ENCODE peak calls at places on chromosomes 13 and 19, in ten cellular contexts. A, G, C, P, I, B, K, J, W and Z are unnamed samples.

GRCh38 chr19:50669319-50670101 is 20.3 kb downstream of the C19orf81 start:
- DNase-seq in P (no peak), C (no peak), B (no peak), W (no peak), J (no peak), K (peak), G (peak), A (peak), I (no peak), Z (peak)

GRCh38 chr13:95641291-95641811 is 3.2 kb downstream of the DZIP1 start:
- DNase-seq in G (peak), A (peak), B (no peak), P (peak), K (peak), C (no peak), W (no peak), J (no peak), I (no peak), Z (no peak)

GRCh38 chr19:50008532-50008931 is 16.6 kb downstream of the VRK3 start:
- DNase-seq in B (no peak), G (peak), J (no peak), A (no peak), I (no peak), K (no peak), P (no peak), W (peak), C (no peak), Z (no peak)

GRCh38 chr13:30042272-30042671 is 191.9 kb upstream of the UBL3 start:
- DNase-seq in W (no peak), G (no peak), P (no peak), B (no peak), J (no peak), I (no peak), A (no peak), K (no peak), C (no peak), Z (no peak)

GRCh38 chr13:99269627-99270252 is 11.6 kb upstream of the GPR18 start:
- DNase-seq in W (no peak), B (no peak), G (no peak), C (peak), K (peak), I (peak), J (no peak), A (no peak), P (no peak), Z (peak)

GRCh38 chr13:39159393-39159792 is 121.1 kb downstream of the NHLRC3 start:
- DNase-seq in K (no peak), G (no peak), A (no peak), J (no peak), W (no peak), C (peak), B (no peak), I (no peak), P (no peak), Z (no peak)

GRCh38 chr13:39588384-39588783 is 14.6 kb downstream of the LHFPL6 start:
- DNase-seq in I (no peak), K (no peak), A (no peak), G (no peak), J (no peak), C (no peak), W (no peak), P (no peak), B (no peak), Z (no peak)

GRCh38 chr13:25352230-25352629 is 19.5 kb upstream of the ATP8A2 start:
- DNase-seq in C (no peak), B (no peak), A (no peak), P (no peak), G (no peak), W (no peak), J (no peak), I (no peak), K (no peak), Z (no peak)

GRCh38 chr19:41912899-41913475 is 15.3 kb downstream of the ERFL start:
- DNase-seq in J (no peak), A (no peak), W (no peak), B (no peak), C (no peak), P (no peak), G (no peak), I (no peak), K (no peak), Z (no peak)

GRCh38 chr13:61410669-61411297 is 4.9 kb downstream of the PCDH20 start:
- DNase-seq in W (no peak), A (no peak), B (no peak), K (peak), G (no peak), P (no peak), I (peak), C (peak), J (no peak), Z (peak)

GRCh38 chr13:45696610-45697226 is 5.4 kb upstream of the CBY2 start:
- DNase-seq in P (no peak), J (no peak), K (no peak), I (no peak), W (no peak), B (no peak), A (no peak), C (peak), G (no peak), Z (peak)

GRCh38 chr19:17553256-17553655 is 2.2 kb upstream of the COLGALT1 start:
- DNase-seq in I (no peak), J (no peak), K (peak), G (peak), P (peak), A (peak), B (peak), C (peak), W (peak), Z (peak)

GRCh38 chr13:39596685-39597084 is 6.3 kb downstream of the LHFPL6 start:
- DNase-seq in B (no peak), I (no peak), A (no peak), C (no peak), W (no peak), P (no peak), J (no peak), G (no peak), K (no peak), Z (no peak)

DNA sequence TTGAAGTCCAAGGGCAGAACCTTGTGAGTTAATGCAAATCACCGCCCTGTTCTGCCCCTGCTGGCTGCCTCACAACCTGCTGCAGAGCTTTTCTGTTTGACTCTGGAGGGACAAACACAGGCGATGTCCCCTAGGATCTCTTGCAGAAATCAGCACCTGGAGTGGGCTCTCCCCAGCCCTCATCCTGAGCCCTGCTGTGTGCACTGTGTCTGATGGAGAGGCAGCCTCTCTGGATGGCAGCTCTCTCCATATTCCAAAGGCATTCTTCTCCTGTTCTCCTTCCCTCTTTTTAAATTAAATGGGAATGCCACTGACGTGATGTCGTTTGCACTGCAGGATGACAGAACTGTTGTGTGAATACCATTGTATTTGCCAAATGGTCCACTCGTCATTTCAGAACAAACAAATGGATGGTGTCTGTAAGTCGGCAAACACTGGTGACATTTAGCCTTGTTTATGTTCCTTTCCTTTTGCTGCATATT is 184.1 kb downstream of the ZNF536 start:
- DNase-seq in I (no peak), J (no peak), G (no peak), B (no peak), C (no peak), A (no peak), P (no peak), W (no peak), K (no peak), Z (no peak)
- TF ChIP-seq CTCF in I (no peak), J (no peak), G (no peak), B (no peak), C (no peak), A (no peak), P (no peak), W (no peak), K (no peak), Z (no peak)

GRCh38 chr19:1401138-1401888 is at the start of gene GAMT:
- DNase-seq in K (no peak), C (no peak), P (no peak), W (peak), I (no peak), J (no peak), G (peak), A (peak), B (no peak), Z (peak)
- H3K4me3 ChIP-seq in K (peak), C (peak), P (peak), W (peak), I (peak), J (peak), G (peak), A (peak), B (peak), Z (peak)

DNA sequence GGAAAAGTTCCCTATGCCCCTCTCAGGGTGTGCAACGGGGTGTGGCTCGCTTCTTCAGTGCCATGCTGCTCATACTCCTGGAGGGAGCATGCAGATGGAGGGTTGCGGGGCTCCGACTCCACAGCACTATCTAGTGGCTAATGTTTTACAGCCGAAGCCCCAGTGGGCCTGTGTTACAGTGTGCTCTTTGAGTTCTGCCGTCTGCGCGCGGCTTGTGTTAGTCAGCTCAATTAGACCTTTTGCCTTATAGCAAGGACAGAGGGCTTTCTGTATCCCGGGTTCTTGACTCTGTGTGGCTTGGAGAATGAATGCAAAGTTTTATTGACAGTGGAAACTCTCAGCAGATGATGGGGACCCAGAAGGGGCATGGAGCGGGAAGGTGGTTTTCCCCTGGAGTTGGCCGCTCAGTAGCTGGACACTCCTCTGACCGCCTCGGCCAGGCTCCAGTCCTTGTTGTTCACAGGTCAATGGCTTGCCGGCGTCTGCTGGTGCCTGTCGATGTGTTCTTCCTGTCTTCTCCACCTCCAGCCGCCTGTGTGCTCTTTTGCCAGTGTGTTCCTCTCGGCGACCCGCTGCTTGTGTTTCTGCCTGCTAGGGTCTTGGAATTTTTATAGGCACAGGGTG is 383.4 kb downstream of the LMO7 start:
- DNase-seq in C (no peak), W (peak), G (peak), P (no peak), J (peak), I (no peak), B (no peak), A (no peak), K (peak), Z (peak)
- TF ChIP-seq CTCF in C (peak), W (peak), G (peak), P (no peak), J (no peak), I (peak), B (peak), A (no peak), K (peak), Z (no peak)

GRCh38 chr13:113490496-113491417 is at the start of gene DCUN1D2:
- DNase-seq in I (no peak), B (peak), C (peak), A (peak), K (peak), G (peak), W (peak), J (peak), P (peak), Z (peak)

GRCh38 chr13:113489549-113490495 is 689 bp downstream of the DCUN1D2 start:
- DNase-seq in C (peak), B (no peak), G (peak), I (no peak), J (no peak), W (no peak), P (peak), K (peak), A (peak), Z (peak)

GRCh38 chr13:113491418-113491883 is 940 bp upstream of the DCUN1D2 start:
- DNase-seq in B (no peak), W (peak), P (peak), G (no peak), K (peak), I (no peak), C (no peak), J (no peak), A (peak), Z (peak)

GRCh38 chr13:113493315-113493951 is 2.9 kb upstream of the DCUN1D2 start:
- DNase-seq in A (no peak), B (peak), K (peak), C (peak), G (no peak), I (peak), W (no peak), J (no peak), P (no peak), Z (peak)

DNA sequence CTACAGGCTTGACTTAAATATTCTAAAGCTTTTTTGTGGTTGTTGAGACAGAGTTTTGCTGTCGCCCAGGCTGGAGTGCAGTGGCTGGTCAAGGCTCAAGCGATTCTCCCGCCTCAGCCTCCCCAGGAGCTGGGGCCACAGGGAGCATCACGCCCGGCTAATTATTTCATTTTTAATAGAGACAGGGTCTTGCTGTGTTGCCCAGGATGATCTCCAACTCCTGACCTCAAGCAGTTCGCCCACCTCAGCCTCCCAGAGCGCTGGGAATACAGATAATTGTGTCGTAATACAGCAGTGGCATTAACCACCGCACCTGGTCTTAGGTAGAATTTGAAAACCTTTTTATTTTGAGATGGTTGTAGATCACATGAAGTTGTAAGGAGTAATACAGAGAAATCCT is 1.5 kb upstream of the DCUN1D2 start:
- DNase-seq in P (no peak), W (no peak), K (no peak), B (no peak), G (no peak), A (no peak), I (no peak), C (no peak), J (no peak), Z (no peak)
- H3K4me3 ChIP-seq in P (peak), W (peak), K (peak), B (peak), G (peak), A (peak), I (peak), C (peak), J (no peak), Z (peak)

GRCh38 chr13:85742355-85742754 is 56.9 kb downstream of the SLITRK6 start:
- DNase-seq in P (no peak), B (no peak), C (no peak), A (no peak), K (no peak), W (no peak), G (no peak), J (no peak), I (no peak), Z (no peak)
- TF ChIP-seq CTCF in P (no peak), B (no peak), C (no peak), A (no peak), K (no peak), W (no peak), G (no peak), J (no peak), I (no peak), Z (no peak)

GRCh38 chr19:1322198-1322981 is 36.7 kb downstream of the EFNA2 start:
- DNase-seq in B (no peak), C (no peak), W (no peak), J (no peak), G (no peak), K (no peak), A (no peak), P (no peak), I (no peak), Z (no peak)

GRCh38 chr19:1325568-1326294 is 40.1 kb downstream of the EFNA2 start:
- DNase-seq in G (no peak), B (no peak), C (no peak), K (no peak), W (no peak), P (no peak), I (no peak), A (no peak), J (no peak), Z (no peak)

GRCh38 chr19:1324792-1325567 is 39.3 kb downstream of the EFNA2 start:
- DNase-seq in J (peak), I (no peak), W (peak), K (peak), G (peak), P (peak), C (peak), A (peak), B (peak), Z (no peak)

GRCh38 chr19:1321539-1321938 is 35.9 kb downstream of the EFNA2 start:
- DNase-seq in I (no peak), W (no peak), K (no peak), A (no peak), J (no peak), G (no peak), P (no peak), C (no peak), B (no peak), Z (no peak)

GRCh38 chr19:1324249-1324791 is 38.6 kb downstream of the EFNA2 start:
- DNase-seq in G (no peak), W (no peak), I (no peak), B (no peak), K (no peak), P (no peak), C (no peak), J (no peak), A (no peak), Z (no peak)
- H3K4me3 ChIP-seq in G (no peak), W (peak), I (no peak), B (no peak), K (no peak), P (no peak), C (no peak), J (no peak), A (peak), Z (no peak)

DNA sequence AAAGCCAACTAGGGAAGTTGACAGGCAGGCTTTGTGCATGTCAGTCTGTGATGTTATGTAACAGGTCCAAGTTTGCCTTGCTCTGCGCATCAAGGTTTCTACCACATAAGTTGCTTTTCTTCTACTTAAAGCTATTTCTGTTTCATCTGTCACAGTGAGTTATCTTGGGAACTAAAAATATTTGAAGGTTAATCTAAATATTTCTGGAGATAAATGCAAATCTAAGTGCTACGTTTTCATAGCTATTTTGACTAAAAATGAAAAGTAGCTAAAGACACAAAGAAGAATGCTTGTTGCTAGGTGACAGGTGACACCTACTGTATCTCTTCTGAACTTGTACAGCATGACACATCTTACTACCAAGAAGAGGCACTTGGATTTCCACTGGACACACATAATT is 135.6 kb downstream of the KLF12 start:
- DNase-seq in G (no peak), J (no peak), P (no peak), I (no peak), W (no peak), C (peak), K (no peak), A (no peak), B (no peak), Z (peak)
- TF ChIP-seq CTCF in G (no peak), J (no peak), P (no peak), I (no peak), W (no peak), C (no peak), K (no peak), A (no peak), B (no peak), Z (no peak)

DNA sequence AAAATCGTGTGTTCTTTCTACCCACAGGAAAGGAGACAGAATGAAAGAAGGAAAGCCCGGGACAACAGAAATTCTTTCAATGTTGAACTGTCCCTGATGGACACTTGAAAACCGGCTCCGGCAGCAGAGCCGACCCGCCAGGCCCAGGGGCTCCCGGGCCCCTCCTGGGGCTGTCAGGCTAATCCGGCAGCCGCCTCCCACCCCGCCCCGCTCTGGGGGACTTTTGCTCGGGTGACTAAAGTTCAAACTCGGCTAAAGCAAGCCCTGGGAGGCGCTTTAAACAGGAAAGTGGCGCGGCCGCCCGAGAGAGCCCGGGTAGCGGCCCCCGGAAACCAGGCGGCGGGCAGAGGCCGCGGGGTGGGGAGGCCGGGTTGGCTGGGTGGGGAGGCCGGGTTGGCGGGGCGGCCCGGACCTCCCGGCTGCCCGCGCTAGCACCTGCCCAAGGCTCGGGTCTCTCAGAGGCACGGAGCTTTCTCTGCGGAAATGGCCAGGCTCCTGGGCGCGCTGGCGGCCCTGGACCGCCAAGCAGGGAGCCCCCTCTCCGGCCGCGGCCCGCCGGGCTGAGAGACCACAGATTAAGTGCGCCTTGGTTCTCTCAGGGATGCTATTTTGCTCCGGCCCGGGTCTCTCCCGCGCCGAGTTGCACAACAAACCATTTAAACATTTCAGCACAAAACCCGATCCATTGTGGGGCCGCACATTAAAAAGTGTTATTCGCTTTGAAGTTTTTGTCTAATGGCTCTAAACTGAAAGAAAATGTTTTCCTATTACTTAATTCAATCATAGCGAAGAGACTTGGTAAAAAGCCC is 2.6 kb upstream of the GSX1 start:
- DNase-seq in K (no peak), G (no peak), W (no peak), J (no peak), A (no peak), P (no peak), C (no peak), I (no peak), B (no peak), Z (no peak)
- H3K4me3 ChIP-seq in K (no peak), G (no peak), W (peak), J (peak), A (peak), P (no peak), C (no peak), I (no peak), B (no peak), Z (no peak)

GRCh38 chr19:58022283-58022660 is 11.6 kb upstream of the ZSCAN1 start:
- DNase-seq in P (no peak), K (no peak), W (no peak), A (no peak), G (no peak), C (no peak), J (no peak), B (no peak), I (no peak), Z (no peak)
- TF ChIP-seq CTCF in P (no peak), K (no peak), W (no peak), A (no peak), G (no peak), C (no peak), J (no peak), B (no peak), I (no peak), Z (no peak)